ENCODE peak calls at places on chromosomes 12 and 14, in ten cellular contexts. E is GDM1; B is A549; D is GM10248; Z is AG08395; F is SK-N-DZ; Q is SK-MEL-5; K is neural crest cell; G is central memory CD8-positive, alpha-beta T cell; W is posterior cingulate gyrus. U is an unnamed sample.

GRCh38 chr12:21934173-21934572 is 7.1 kb downstream of the ABCC9 start:
- DNase-seq in E (no peak), B (no peak), D (no peak), Z (no peak), F (no peak), Q (no peak), K (no peak), G (no peak), W (no peak), U (no peak)

GRCh38 chr14:52106853-52107252 is 38.0 kb upstream of the NID2 start:
- DNase-seq in E (no peak), B (no peak), D (no peak), Z (no peak), F (no peak), Q (no peak), K (no peak), G (no peak), W (no peak), U (no peak)

GRCh38 chr12:39923364-39923763 is 182.5 kb downstream of the SLC2A13 start:
- DNase-seq in E (no peak), B (no peak), D (no peak), Z (no peak), F (no peak), Q (no peak), K (no peak), G (no peak), W (no peak), U (no peak)

GRCh38 chr14:50521912-50522341 is 10.4 kb downstream of the MAP4K5 start:
- DNase-seq in E (no peak), B (no peak), D (peak), Z (no peak), F (no peak), Q (no peak), K (no peak), G (no peak), W (no peak), U (peak)

GRCh38 chr12:50788562-50788961 is 24.7 kb downstream of the ATF1 start:
- DNase-seq in E (no peak), B (no peak), D (no peak), Z (peak), F (no peak), Q (no peak), K (no peak), G (no peak), W (no peak), U (no peak)

GRCh38 chr14:68286667-68287066 is 467.1 kb downstream of the RAD51B start:
- DNase-seq in E (no peak), B (no peak), D (no peak), Z (no peak), F (no peak), Q (no peak), K (no peak), G (no peak), W (no peak), U (no peak)

GRCh38 chr12:11460343-11461023 is 65.1 kb upstream of the PRB2 start:
- DNase-seq in E (no peak), B (no peak), D (no peak), Z (no peak), F (no peak), Q (no peak), K (no peak), G (no peak), W (no peak), U (no peak)

GRCh38 chr14:61562321-61563161 is 132.8 kb upstream of the HIF1A start:
- DNase-seq in E (no peak), B (peak), D (no peak), Z (peak), F (no peak), Q (no peak), K (no peak), G (no peak), W (no peak), U (peak)

GRCh38 chr12:54388214-54389138 is 3.9 kb upstream of the ZNF385A start:
- DNase-seq in E (no peak), B (no peak), D (no peak), Z (no peak), F (no peak), Q (no peak), K (no peak), G (no peak), W (no peak), U (peak)

GRCh38 chr14:96245710-96246534 is 10.1 kb upstream of the BDKRB1 start:
- DNase-seq in E (no peak), B (no peak), D (no peak), Z (peak), F (no peak), Q (no peak), K (no peak), G (no peak), W (no peak), U (no peak)

GRCh38 chr12:113201187-113202177 is 16.0 kb downstream of the RITA1 start:
- DNase-seq in E (no peak), B (no peak), D (peak), Z (no peak), F (no peak), Q (no peak), K (no peak), G (no peak), W (no peak), U (no peak)

GRCh38 chr14:26863736-26864135 is 265.9 kb upstream of the NOVA1 start:
- DNase-seq in E (no peak), B (no peak), D (no peak), Z (peak), F (no peak), Q (no peak), K (no peak), G (no peak), W (no peak), U (no peak)

GRCh38 chr12:68040450-68041075 is 51.3 kb downstream of the IFNG-AS1 start:
- DNase-seq in E (peak), B (peak), D (peak), Z (peak), F (peak), Q (peak), K (peak), G (peak), W (peak), U (peak)

GRCh38 chr12:5565933-5566632 is 134.2 kb downstream of the NTF3 start:
- DNase-seq in E (no peak), B (no peak), D (no peak), Z (peak), F (no peak), Q (no peak), K (no peak), G (no peak), W (no peak), U (no peak)

GRCh38 chr14:29227631-29228030 is 461.0 kb downstream of the FOXG1 start:
- DNase-seq in E (no peak), B (no peak), D (no peak), Z (peak), F (no peak), Q (no peak), K (no peak), G (no peak), W (no peak), U (no peak)

U was measured in LoVo.